ENCODE peak calls at places on chromosomes 12 and 14, in six cellular contexts. E is neural crest cell; T is glomerular endothelial cell; Z is hypothalamus; G is activated effector memory CD4-positive, alpha-beta T cell treated with anti-CD3 and anti-CD28 coated beads, Interleukin-2, amount 50 U/mL, for 16 hours; D is progenitor cell of endocrine pancreas. K is an unnamed sample.
A peak's percentile ranks its signal among the peaks of the same experiment; 100 is the strongest.

GRCh38 chr12:124756151-124756550 is 107.5 kb downstream of the SCARB1 start:
- DNase-seq in T (no peak), E (no peak), G (no peak), Z (no peak), D (no peak), K (no peak)

GRCh38 chr14:105388110-105388951 is 10.0 kb upstream of the TEX22 start:
- DNase-seq in E (no peak), G (no peak), Z (no peak), T (no peak), D (no peak), K (no peak)

GRCh38 chr12:1350055-1350933 is 244.1 kb downstream of the FBXL14 start:
- DNase-seq in D (no peak), E (no peak), G (no peak), Z (no peak), T (no peak), K (no peak)

GRCh38 chr14:103724116-103724515 is 8.5 kb downstream of the ZFYVE21 start:
- DNase-seq in Z (no peak), E (no peak), T (no peak), D (no peak), G (no peak), K (no peak)

GRCh38 chr12:113422030-113422900 is at the start of gene SDSL:
- DNase-seq in G (no peak), Z (no peak), E (peak; percentile 12), D (no peak), T (no peak), K (peak; percentile 80)

GRCh38 chr12:55034218-55034617 is 14.4 kb downstream of the NEUROD4 start:
- DNase-seq in G (no peak), Z (no peak), E (no peak), D (no peak), T (no peak), K (no peak)

GRCh38 chr12:29700761-29701481 is 82.8 kb downstream of the TMTC1 start:
- DNase-seq in E (no peak), G (no peak), Z (no peak), T (no peak), D (no peak), K (no peak)

GRCh38 chr14:54818201-54819133 is 84.2 kb downstream of the GCH1 start:
- DNase-seq in Z (no peak), E (no peak), G (no peak), T (no peak), D (no peak), K (no peak)

GRCh38 chr14:93115069-93115919 is 431 bp downstream of the ITPK1 start:
- DNase-seq in Z (peak; percentile 55), G (peak; percentile 94), T (no peak), D (peak; percentile 69), E (peak; percentile 71), K (peak; percentile 80)

GRCh38 chr12:24278832-24279231 is 329.4 kb upstream of the SOX5 start:
- DNase-seq in T (no peak), E (no peak), Z (no peak), G (no peak), D (no peak), K (no peak)

GRCh38 chr14:100072783-100073346 is 7.6 kb downstream of the EVL start:
- DNase-seq in G (peak; percentile 88), Z (no peak), E (no peak), T (no peak), D (no peak), K (no peak)

GRCh38 chr14:103126873-103127304 is 3.6 kb downstream of the TNFAIP2 start:
- DNase-seq in D (peak; percentile 70), G (no peak), E (peak; percentile 52), T (no peak), Z (no peak), K (no peak)

GRCh38 chr14:94992046-94992445 is 165.3 kb downstream of the DICER1 start:
- DNase-seq in D (no peak), Z (no peak), G (no peak), T (no peak), E (no peak), K (no peak)

GRCh38 chr12:88562846-88563582 is 17.3 kb downstream of the KITLG start:
- DNase-seq in E (no peak), D (no peak), G (no peak), Z (no peak), T (no peak), K (no peak)

GRCh38 chr14:65101631-65102440 is 481 bp downstream of the MAX start:
- DNase-seq in T (no peak), E (peak; percentile 4), G (peak; percentile 82), D (peak; percentile 31), Z (no peak), K (no peak)

GRCh38 chr12:94969424-94969823 is 34.1 kb downstream of the NDUFA12 start:
- DNase-seq in T (no peak), G (no peak), Z (no peak), E (no peak), D (no peak), K (no peak)

GRCh38 chr12:12965836-12966235 is 13.9 kb upstream of the GPRC5D start:
- DNase-seq in T (no peak), G (no peak), Z (no peak), E (no peak), D (no peak), K (no peak)

GRCh38 chr12:18696971-18697602 is 40.7 kb downstream of the PLCZ1 start:
- DNase-seq in E (no peak), Z (no peak), D (no peak), T (no peak), G (no peak), K (no peak)

GRCh38 chr14:100212476-100213333 is 26.2 kb upstream of the YY1 start:
- DNase-seq in D (no peak), Z (no peak), G (no peak), E (no peak), T (no peak), K (no peak)

GRCh38 chr12:129237881-129238280 is 384.6 kb downstream of the GLT1D1 start:
- DNase-seq in T (no peak), D (no peak), E (no peak), Z (no peak), G (no peak), K (no peak)

GRCh38 chr12:46430340-46430948 is 57.9 kb upstream of the SLC38A2 start:
- DNase-seq in E (no peak), D (no peak), Z (no peak), T (peak; percentile 97), G (no peak), K (peak; percentile 93)

GRCh38 chr14:78987006-78987405 is 816.8 kb downstream of the NRXN3 start:
- DNase-seq in T (no peak), Z (no peak), D (no peak), E (no peak), G (no peak), K (no peak)

GRCh38 chr12:85425349-85425612 is 145.3 kb downstream of the ALX1 start:
- DNase-seq in D (no peak), E (no peak), T (no peak), Z (no peak), G (no peak), K (no peak)

GRCh38 chr12:120013659-120014380 is 24.8 kb downstream of the BICDL1 start:
- DNase-seq in E (no peak), T (no peak), G (peak; percentile 73), Z (no peak), D (no peak), K (peak; percentile 29)

GRCh38 chr14:59897757-59898383 is 22.1 kb upstream of the LRRC9 start:
- DNase-seq in T (no peak), Z (no peak), G (no peak), D (peak; percentile 18), E (peak; percentile 6), K (peak; percentile 40)

GRCh38 chr12:89060133-89060532 is 292.2 kb downstream of the DUSP6 start:
- DNase-seq in D (no peak), E (no peak), Z (no peak), G (no peak), T (no peak), K (no peak)

GRCh38 chr12:45473636-45474035 is 255.9 kb upstream of the ARID2 start:
- DNase-seq in E (no peak), T (no peak), G (no peak), Z (no peak), D (no peak), K (no peak)